ENCODE peak calls at places on chromosomes 16 and 17, in nine cellular contexts. Y, X, Q, N, M, H, T, L and F are unnamed samples.
A peak's percentile ranks its signal among the peaks of the same experiment; 100 is the strongest.

GRCh38 chr16:25066747-25067631 is 44.6 kb upstream of the LCMT1 start:
- DNase-seq in Y (peak; percentile 63), X (peak; percentile 93), Q (peak; percentile 74), N (peak; percentile 69), M (peak; percentile 95), H (no peak), T (peak; percentile 81), L (peak; percentile 79), F (no peak)

GRCh38 chr17:59369026-59369724 is 37.7 kb downstream of the YPEL2 start:
- DNase-seq in Y (no peak), X (no peak), Q (no peak), N (peak; percentile 76), M (no peak), H (no peak), T (no peak), L (no peak), F (no peak)

GRCh38 chr16:7025616-7026190 is 306.9 kb upstream of the RBFOX1 start:
- DNase-seq in Y (peak; percentile 76), X (peak; percentile 71), Q (peak; percentile 67), N (peak; percentile 18), M (no peak), H (no peak), T (no peak), L (peak; percentile 6), F (no peak)

GRCh38 chr16:20333120-20333519 is 5.8 kb upstream of the GP2 start:
- DNase-seq in Y (no peak), X (no peak), Q (no peak), N (no peak), M (no peak), H (no peak), T (no peak), L (no peak), F (no peak)

GRCh38 chr16:69564845-69565610 is 738 bp upstream of the NFAT5 start:
- DNase-seq in Y (no peak), X (no peak), Q (peak; percentile 65), N (no peak), M (no peak), H (no peak), T (no peak), L (no peak), F (no peak)

GRCh38 chr17:50935201-50936124 is 69.3 kb upstream of the TOB1 start:
- DNase-seq in Y (no peak), X (peak; percentile 67), Q (no peak), N (no peak), M (peak; percentile 84), H (no peak), T (no peak), L (peak; percentile 67), F (peak; percentile 75)

GRCh38 chr16:702341-702740 is 3.3 kb downstream of the FBXL16 start:
- DNase-seq in Y (no peak), X (no peak), Q (no peak), N (no peak), M (no peak), H (no peak), T (no peak), L (no peak), F (no peak)

GRCh38 chr17:2705888-2706795 is 5.4 kb downstream of the CLUH start:
- DNase-seq in Y (no peak), X (no peak), Q (no peak), N (no peak), M (peak; percentile 68), H (no peak), T (no peak), L (no peak), F (no peak)

GRCh38 chr16:69494993-69495392 is 70.6 kb downstream of the CYB5B start:
- DNase-seq in Y (no peak), X (no peak), Q (peak; percentile 54), N (peak; percentile 34), M (no peak), H (no peak), T (peak; percentile 17), L (no peak), F (no peak)

GRCh38 chr17:19327039-19327776 is 35.3 kb downstream of the B9D1 start:
- DNase-seq in Y (no peak), X (peak; percentile 31), Q (no peak), N (peak; percentile 92), M (no peak), H (peak; percentile 93), T (no peak), L (peak; percentile 75), F (peak; percentile 87)

GRCh38 chr17:59421722-59422121 is 90.3 kb downstream of the YPEL2 start:
- DNase-seq in Y (no peak), X (no peak), Q (no peak), N (no peak), M (no peak), H (no peak), T (no peak), L (no peak), F (no peak)

GRCh38 chr17:82479602-82480001 is 21.1 kb downstream of the NARF start:
- DNase-seq in Y (no peak), X (no peak), Q (no peak), N (no peak), M (no peak), H (no peak), T (no peak), L (no peak), F (no peak)

GRCh38 chr17:34511931-34512330 is 67.5 kb upstream of the TMEM132E start:
- DNase-seq in Y (no peak), X (no peak), Q (no peak), N (no peak), M (no peak), H (no peak), T (no peak), L (no peak), F (no peak)

GRCh38 chr16:15650698-15651161 is 685 bp downstream of the NDE1 start:
- DNase-seq in Y (no peak), X (no peak), Q (peak; percentile 51), N (peak; percentile 47), M (no peak), H (no peak), T (peak; percentile 21), L (peak; percentile 21), F (no peak)

GRCh38 chr17:7432296-7432695 is 2.9 kb upstream of the TMEM102 start:
- DNase-seq in Y (no peak), X (no peak), Q (no peak), N (no peak), M (no peak), H (no peak), T (no peak), L (no peak), F (no peak)

GRCh38 chr16:50881953-50882352 is 140.1 kb downstream of the CYLD start:
- DNase-seq in Y (no peak), X (no peak), Q (no peak), N (no peak), M (no peak), H (no peak), T (no peak), L (no peak), F (no peak)

GRCh38 chr17:43882761-43883415 is 24.4 kb downstream of the MPP2 start:
- DNase-seq in Y (no peak), X (no peak), Q (no peak), N (no peak), M (no peak), H (no peak), T (no peak), L (no peak), F (no peak)

GRCh38 chr16:11211977-11212818 is 43.8 kb downstream of the SOCS1 start:
- DNase-seq in Y (no peak), X (no peak), Q (no peak), N (no peak), M (no peak), H (no peak), T (no peak), L (no peak), F (no peak)